ENCODE peak calls at places on chromosome 20, in seven cellular contexts. Y, X, K, S, L, H and Q are unnamed samples.

GRCh38 chr20:36499211-36499610 is 42.1 kb upstream of the MYL9 start:
- DNase-seq in Y (no peak), X (no peak), K (no peak), S (no peak), L (no peak), H (no peak), Q (no peak)

GRCh38 chr20:60266184-60266823 is 308.1 kb downstream of the CDH26 start:
- DNase-seq in Y (no peak), X (no peak), K (no peak), S (no peak), L (no peak), H (no peak), Q (no peak)

GRCh38 chr20:10271470-10272219 is 53.0 kb downstream of the SNAP25 start:
- DNase-seq in Y (no peak), X (no peak), K (no peak), S (no peak), L (no peak), H (no peak), Q (no peak)

GRCh38 chr20:18852318-18852717 is 38.7 kb downstream of the SCP2D1 start:
- DNase-seq in Y (no peak), X (no peak), K (no peak), S (no peak), L (no peak), H (no peak), Q (no peak)

GRCh38 chr20:21607971-21608735 is 94.3 kb upstream of the NKX2-2 start:
- DNase-seq in Y (no peak), X (no peak), K (no peak), S (no peak), L (no peak), H (peak), Q (no peak)

GRCh38 chr20:11216451-11217314 is 542.9 kb upstream of the JAG1 start:
- DNase-seq in Y (peak), X (no peak), K (no peak), S (no peak), L (no peak), H (no peak), Q (no peak)

GRCh38 chr20:47677314-47678129 is 107.8 kb downstream of the SULF2 start:
- DNase-seq in Y (peak), X (peak), K (peak), S (peak), L (peak), H (no peak), Q (peak)

GRCh38 chr20:39661833-39662232 is 699.7 kb downstream of the DHX35 start:
- DNase-seq in Y (peak), X (no peak), K (no peak), S (no peak), L (peak), H (no peak), Q (no peak)

GRCh38 chr20:3808141-3808479 is 12.0 kb downstream of the CDC25B start:
- DNase-seq in Y (peak), X (no peak), K (peak), S (no peak), L (peak), H (peak), Q (peak)

GRCh38 chr20:41030536-41031242 is 2.1 kb downstream of the TOP1 start:
- DNase-seq in Y (peak), X (no peak), K (no peak), S (peak), L (no peak), H (no peak), Q (no peak)

GRCh38 chr20:40680560-40680959 is 8.5 kb downstream of the MAFB start:
- DNase-seq in Y (no peak), X (no peak), K (no peak), S (no peak), L (no peak), H (no peak), Q (no peak)